ENCODE peak calls at places on chromosomes 4 and X, in five cellular contexts. S is SK-N-SH, D is IMR-90, O is HepG2, K is A549. T is an unnamed sample.

GRCh38 chr4:187444061-187444460 is 551.5 kb upstream of the ZFP42 start:
- DNase-seq in S (no peak), D (peak; percentile 34), O (no peak), K (no peak), T (no peak)

GRCh38 chr4:140152760-140153418 is 1.1 kb downstream of the MAML3 start:
- DNase-seq in S (peak; percentile 52), D (peak; percentile 44), O (no peak), K (no peak), T (peak; percentile 24)

GRCh38 chrX:116961872-116962582 is 499.3 kb upstream of the CT83 start:
- DNase-seq in S (peak; percentile 1), D (no peak), O (peak; percentile 0), K (peak; percentile 21), T (no peak)

GRCh38 chrX:72131317-72132294 is at the start of gene RTL5:
- DNase-seq in S (peak; percentile 94), D (peak; percentile 85), O (peak; percentile 1), K (peak; percentile 86), T (peak; percentile 40)

GRCh38 chr4:147361726-147362125 is 119.2 kb upstream of the EDNRA start:
- DNase-seq in S (no peak), D (peak; percentile 92), O (no peak), K (peak; percentile 45), T (no peak)

GRCh38 chr4:179803857-179804256 is 2361.6 kb upstream of the AGA start:
- DNase-seq in S (no peak), D (peak; percentile 45), O (no peak), K (peak; percentile 3), T (no peak)

GRCh38 chr4:170853422-170854021 is 763.8 kb upstream of the AADAT start:
- DNase-seq in S (peak; percentile 33), D (no peak), O (peak; percentile 19), K (peak; percentile 36), T (peak; percentile 16)

GRCh38 chrX:112391313-112391712 is 288.4 kb downstream of the LHFPL1 start:
- DNase-seq in S (no peak), D (no peak), O (no peak), K (no peak), T (no peak)

GRCh38 chr4:102358128-102358527 is 12.8 kb upstream of the SLC39A8 start:
- DNase-seq in S (no peak), D (no peak), O (no peak), K (no peak), T (no peak)

GRCh38 chr4:110622841-110623709 is at the start of gene PITX2:
- DNase-seq in S (peak; percentile 89), D (peak; percentile 95), O (no peak), K (no peak), T (peak; percentile 50)

GRCh38 chr4:107578321-107578720 is 141.7 kb downstream of the PAPSS1 start:
- DNase-seq in S (no peak), D (peak; percentile 59), O (no peak), K (no peak), T (no peak)

GRCh38 chr4:76226418-76226817 is 12.8 kb upstream of the SCARB2 start:
- DNase-seq in S (no peak), D (no peak), O (no peak), K (no peak), T (no peak)

GRCh38 chr4:24772061-24772705 is 23.2 kb upstream of the SOD3 start:
- DNase-seq in S (no peak), D (no peak), O (no peak), K (no peak), T (no peak)

GRCh38 chr4:127124919-127125318 is 507.8 kb upstream of the INTU start:
- DNase-seq in S (no peak), D (peak; percentile 24), O (peak; percentile 1), K (no peak), T (peak; percentile 11)

GRCh38 chr4:26196567-26196966 is 124.2 kb upstream of the RBPJ start:
- DNase-seq in S (no peak), D (no peak), O (no peak), K (no peak), T (no peak)

GRCh38 chr4:163194593-163194992 is 27.9 kb upstream of the NAF1 start:
- DNase-seq in S (no peak), D (no peak), O (no peak), K (no peak), T (no peak)

GRCh38 chrX:100895365-100896075 is 21.4 kb upstream of the NOX1 start:
- DNase-seq in S (peak; percentile 19), D (peak; percentile 44), O (peak; percentile 55), K (peak; percentile 56), T (no peak)

GRCh38 chr4:128660361-128660964 is 149.0 kb upstream of the JADE1 start:
- DNase-seq in S (no peak), D (peak; percentile 74), O (no peak), K (no peak), T (no peak)

GRCh38 chrX:105117621-105118020 is 102.9 kb downstream of the TEX13A start:
- DNase-seq in S (no peak), D (no peak), O (no peak), K (no peak), T (no peak)

GRCh38 chrX:17414839-17415238 is 39.8 kb downstream of the NHS start:
- DNase-seq in S (no peak), D (no peak), O (no peak), K (no peak), T (no peak)

GRCh38 chr4:1011022-1011694 is at the start of gene FGFRL1:
- DNase-seq in S (peak; percentile 79), D (peak; percentile 77), O (peak; percentile 70), K (peak; percentile 85), T (peak; percentile 96)

GRCh38 chr4:22676058-22676457 is 16.7 kb upstream of the GBA3 start:
- DNase-seq in S (no peak), D (no peak), O (no peak), K (no peak), T (no peak)

GRCh38 chrX:4240541-4241194 is 527.2 kb upstream of the PRKX start:
- DNase-seq in S (no peak), D (no peak), O (peak; percentile 3), K (peak; percentile 3), T (no peak)

GRCh38 chr4:140851032-140851636 is 94.9 kb upstream of the TBC1D9 start:
- DNase-seq in S (peak; percentile 54), D (peak; percentile 65), O (peak; percentile 53), K (peak; percentile 49), T (peak; percentile 67)

GRCh38 chr4:95114521-95114920 is 356.8 kb downstream of the BMPR1B start:
- DNase-seq in S (no peak), D (peak; percentile 1), O (no peak), K (no peak), T (no peak)

GRCh38 chrX:24207826-24208225 is 58.3 kb downstream of the ZFX start:
- DNase-seq in S (no peak), D (peak; percentile 68), O (no peak), K (no peak), T (no peak)

GRCh38 chr4:162865102-162865501 is 301.6 kb downstream of the NAF1 start:
- DNase-seq in S (no peak), D (no peak), O (no peak), K (peak; percentile 4), T (peak; percentile 21)

GRCh38 chr4:147581601-147582350 is 35.4 kb upstream of the TMEM184C start:
- DNase-seq in S (no peak), D (peak; percentile 91), O (no peak), K (no peak), T (peak; percentile 52)

GRCh38 chr4:52126946-52127345 is 75.8 kb downstream of the SPATA18 start:
- DNase-seq in S (peak; percentile 7), D (peak; percentile 8), O (no peak), K (no peak), T (no peak)

DNA sequence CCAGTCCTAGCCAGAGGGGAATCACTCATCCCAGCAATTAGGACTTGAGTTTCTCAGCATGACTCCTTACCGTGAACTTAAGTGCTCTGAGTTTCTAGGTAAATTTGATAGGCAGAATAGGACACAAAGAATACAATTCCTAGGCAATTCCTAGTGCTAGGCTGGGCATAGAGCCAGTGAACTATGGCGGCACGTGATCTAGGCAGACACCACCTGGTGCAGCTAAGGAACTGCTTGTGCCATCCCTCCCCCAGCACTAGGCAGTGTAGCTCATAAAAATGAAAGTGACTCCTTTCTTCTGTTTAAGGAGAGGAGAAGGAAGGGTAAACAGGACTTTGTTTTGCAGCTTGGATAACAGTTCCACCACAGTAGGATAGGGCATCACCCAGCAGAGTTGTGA is 736.3 kb upstream of the PCDH7 start:
- DNase-seq in S (no peak), D (no peak), O (no peak), K (no peak), T (no peak)
- TF ChIP-seq SMC3 in S (no peak), D (no peak), O (no peak), K (no peak), T (no peak)

DNA sequence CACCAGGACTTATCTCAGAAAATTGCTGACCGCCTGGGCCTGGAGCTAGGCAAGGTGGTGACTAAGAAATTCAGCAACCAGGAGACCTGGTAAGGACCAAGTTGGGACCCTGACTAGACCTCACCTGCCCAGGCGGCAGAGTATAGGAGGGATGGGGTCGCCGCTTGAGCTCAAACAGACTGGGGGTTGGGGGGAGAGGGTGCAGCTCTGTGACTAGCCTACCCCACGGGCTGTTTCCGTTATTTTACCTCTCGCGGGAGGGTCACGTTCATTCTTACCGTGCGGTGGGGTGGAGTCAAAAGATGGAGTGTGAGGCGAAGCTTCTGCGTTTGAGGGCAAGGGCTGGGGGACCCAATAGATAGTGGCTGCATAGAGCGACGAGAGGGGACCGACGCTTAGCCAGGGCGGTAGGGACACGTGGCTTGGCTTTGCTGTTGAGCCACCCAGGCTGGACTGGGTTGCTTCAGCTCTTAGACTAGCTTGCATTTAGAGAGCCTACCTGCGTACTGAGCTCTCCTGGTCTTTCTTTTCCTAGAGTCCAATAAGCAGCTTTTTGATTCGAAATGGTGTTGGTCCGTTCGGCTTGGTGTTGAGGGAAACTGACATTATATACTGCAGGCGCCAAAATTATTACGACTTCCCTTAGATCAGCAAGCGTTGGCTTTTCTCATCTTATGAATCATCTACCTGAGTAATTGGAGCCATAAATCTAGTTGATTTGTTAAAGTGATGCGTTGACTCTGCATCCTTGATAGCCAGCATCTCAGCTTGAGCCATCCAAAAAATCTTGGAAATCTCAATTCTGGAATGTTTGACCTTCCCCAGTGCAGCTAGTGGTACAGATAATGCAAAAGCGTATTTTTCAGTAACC is 587 bp downstream of the PRPS1 start:
- DNase-seq in S (peak; percentile 36), D (peak; percentile 6), O (peak; percentile 25), K (peak; percentile 50), T (peak; percentile 50)
- TF ChIP-seq SMC3 in S (no peak), D (no peak), O (no peak), K (no peak), T (no peak)

GRCh38 chr4:88054909-88055308 is 47.5 kb downstream of the PKD2 start:
- DNase-seq in S (peak; percentile 20), D (peak; percentile 72), O (peak; percentile 70), K (peak; percentile 72), T (peak; percentile 10)
- TF ChIP-seq SMC3 in S (peak; percentile 60), D (peak; percentile 90), O (peak; percentile 99), K (peak; percentile 64), T (peak; percentile 18)

GRCh38 chr4:113455081-113455480 is 306.5 kb downstream of the CAMK2D start:
- DNase-seq in S (no peak), D (no peak), O (no peak), K (no peak), T (no peak)
- TF ChIP-seq SMC3 in S (no peak), D (no peak), O (no peak), K (no peak), T (no peak)

DNA sequence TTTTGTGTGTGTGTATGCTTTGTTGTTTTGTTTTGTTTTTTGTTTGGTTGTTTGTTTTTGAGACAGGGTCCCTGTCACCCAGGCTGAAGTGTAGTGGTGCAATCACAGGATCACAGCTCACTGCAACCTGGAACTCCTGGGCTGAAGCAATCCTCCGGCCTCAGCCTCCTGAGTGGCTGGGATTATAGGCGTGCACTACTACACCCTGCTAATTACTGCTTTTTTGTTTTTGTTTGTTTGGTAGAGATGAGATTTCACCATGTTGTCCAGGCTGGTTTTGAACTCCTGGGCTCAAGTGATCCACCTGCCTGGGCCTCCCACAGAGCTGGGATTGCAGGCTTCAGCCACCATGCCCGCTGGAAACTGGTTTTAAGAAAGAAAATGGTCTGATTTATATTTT is 44.7 kb upstream of the ARHGAP24 start:
- DNase-seq in S (no peak), D (no peak), O (no peak), K (no peak), T (no peak)
- TF ChIP-seq SMC3 in S (no peak), D (no peak), O (no peak), K (no peak), T (no peak)